ENCODE peak calls at places on chromosomes 7 and 10, in six cellular contexts. V, F, K, B, Y and M are unnamed samples.

GRCh38 chr7:115047968-115048720 is 126.2 kb downstream of the MDFIC start:
- DNase-seq in V (no peak), B (no peak), F (no peak), Y (no peak), K (no peak), M (no peak)

GRCh38 chr7:33901199-33901598 is 4.1 kb upstream of the BMPER start:
- DNase-seq in F (no peak), B (no peak), Y (no peak), K (no peak), V (no peak), M (no peak)

GRCh38 chr7:155276032-155276799 is 21.5 kb upstream of the INSIG1 start:
- DNase-seq in V (no peak), B (no peak), Y (no peak), F (no peak), K (no peak), M (no peak)

GRCh38 chr7:47460251-47460989 is 121.5 kb downstream of the TNS3 start:
- DNase-seq in V (peak), Y (no peak), K (no peak), B (no peak), F (no peak), M (no peak)

GRCh38 chr10:17428096-17428615 is 26.2 kb downstream of the ST8SIA6 start:
- DNase-seq in Y (no peak), B (no peak), V (no peak), K (no peak), F (no peak), M (no peak)

GRCh38 chr7:135995751-135996150 is 18.6 kb upstream of the MTPN start:
- DNase-seq in Y (no peak), K (no peak), V (no peak), F (no peak), B (no peak), M (no peak)

GRCh38 chr10:11154809-11155208 is 137.1 kb downstream of the CELF2 start:
- DNase-seq in Y (no peak), F (no peak), K (no peak), B (no peak), V (no peak), M (no peak)

GRCh38 chr10:122082616-122083477 is 93.9 kb downstream of the TACC2 start:
- DNase-seq in B (no peak), Y (no peak), K (no peak), F (no peak), V (no peak), M (no peak)

GRCh38 chr7:54989826-54990225 is 29.0 kb upstream of the EGFR start:
- DNase-seq in V (no peak), B (no peak), F (no peak), Y (no peak), K (no peak), M (no peak)

GRCh38 chr10:89210794-89211425 is 3.8 kb upstream of the CH25H start:
- DNase-seq in F (no peak), Y (no peak), K (no peak), B (no peak), V (no peak), M (no peak)

GRCh38 chr7:44882899-44883298 is 2.4 kb downstream of the PURB start:
- DNase-seq in B (no peak), K (no peak), F (no peak), Y (no peak), V (no peak), M (no peak)

GRCh38 chr7:34463830-34464229 is 194.2 kb upstream of the NPSR1 start:
- DNase-seq in K (peak), F (no peak), B (no peak), Y (no peak), V (no peak), M (no peak)

GRCh38 chr7:41573881-41574280 is 129.0 kb downstream of the INHBA start:
- DNase-seq in B (no peak), F (no peak), Y (no peak), V (no peak), K (no peak), M (no peak)

GRCh38 chr7:108094933-108095710 is 35.0 kb downstream of the LAMB4 start:
- DNase-seq in B (no peak), Y (no peak), K (no peak), V (no peak), F (no peak), M (peak)

GRCh38 chr10:1739751-1740150 is 2.4 kb upstream of the ADARB2 start:
- DNase-seq in K (no peak), B (peak), Y (no peak), F (no peak), V (no peak), M (no peak)

GRCh38 chr7:127850195-127850594 is 181.0 kb downstream of the LRRC4 start:
- DNase-seq in Y (no peak), K (no peak), B (no peak), F (no peak), V (no peak), M (no peak)

GRCh38 chr7:87344446-87344845 is 1.0 kb upstream of the CROT start:
- DNase-seq in F (no peak), V (no peak), Y (no peak), B (no peak), K (no peak), M (no peak)

GRCh38 chr10:70592746-70593512 is 9.6 kb downstream of the PRF1 start:
- DNase-seq in B (no peak), V (no peak), F (no peak), K (no peak), Y (no peak), M (no peak)

GRCh38 chr10:12250181-12250580 is 54.2 kb downstream of the CDC123 start:
- DNase-seq in F (no peak), K (no peak), B (no peak), V (no peak), Y (no peak), M (no peak)

GRCh38 chr10:12252882-12253546 is 57.0 kb downstream of the CDC123 start:
- DNase-seq in Y (peak), K (no peak), F (no peak), B (no peak), V (peak), M (peak)

GRCh38 chr10:12255048-12255447 is 59.1 kb downstream of the CDC123 start:
- DNase-seq in K (no peak), F (no peak), Y (no peak), B (no peak), V (no peak), M (no peak)

DNA sequence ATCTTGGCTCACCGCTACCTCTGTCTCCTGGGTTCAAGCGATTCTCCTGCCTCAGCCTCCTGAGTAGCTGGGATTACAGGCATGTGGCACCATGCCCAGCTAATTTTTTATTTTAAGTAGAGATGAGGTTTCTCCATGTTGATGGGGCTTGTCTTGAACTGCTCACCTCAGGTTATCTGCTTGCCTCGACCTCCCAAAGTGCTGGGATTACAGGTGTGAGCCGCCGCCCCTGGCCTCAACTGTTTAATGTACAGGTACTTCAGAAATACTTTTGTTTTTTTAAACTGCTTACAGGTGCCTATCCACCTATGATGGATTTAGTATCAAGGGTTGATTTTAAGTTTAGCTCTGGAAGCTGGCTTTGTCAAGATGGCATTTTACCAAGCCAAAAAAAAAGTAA is 55.6 kb downstream of the CDC123 start:
- DNase-seq in Y (no peak), K (no peak), F (no peak), B (no peak), V (no peak), M (no peak)
- TF ChIP-seq CTCF in Y (no peak), K (no peak), F (no peak), B (no peak), V (no peak), M (no peak)

DNA sequence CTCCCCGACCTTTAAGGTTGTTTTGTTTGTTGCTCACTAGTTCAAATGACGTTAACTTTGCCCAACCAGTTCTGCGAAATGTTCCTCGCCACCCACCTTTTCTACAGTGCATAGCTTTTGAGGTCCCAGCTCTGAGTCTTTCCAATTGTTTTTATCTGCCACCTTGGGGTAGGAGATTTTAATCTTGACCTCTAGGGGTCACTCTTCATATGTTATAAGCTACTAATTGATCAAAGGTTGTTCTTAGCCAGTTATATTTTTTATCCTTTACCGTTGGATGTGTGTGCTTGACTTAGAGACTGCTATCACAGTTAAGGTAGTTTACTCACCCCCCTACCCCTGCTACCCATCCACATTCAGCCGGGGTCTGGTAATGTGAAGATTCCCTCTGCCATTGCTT is 372.4 kb downstream of the SUGCT start:
- DNase-seq in B (no peak), F (no peak), Y (no peak), V (no peak), K (no peak), M (no peak)
- TF ChIP-seq CTCF in B (no peak), F (peak), Y (peak), V (no peak), K (no peak), M (no peak)

GRCh38 chr10:64859911-64860310 is 1338.7 kb downstream of the REEP3 start:
- DNase-seq in K (no peak), V (no peak), F (no peak), B (no peak), Y (no peak), M (no peak)
- TF ChIP-seq CTCF in K (no peak), V (no peak), F (no peak), B (no peak), Y (no peak), M (no peak)

DNA sequence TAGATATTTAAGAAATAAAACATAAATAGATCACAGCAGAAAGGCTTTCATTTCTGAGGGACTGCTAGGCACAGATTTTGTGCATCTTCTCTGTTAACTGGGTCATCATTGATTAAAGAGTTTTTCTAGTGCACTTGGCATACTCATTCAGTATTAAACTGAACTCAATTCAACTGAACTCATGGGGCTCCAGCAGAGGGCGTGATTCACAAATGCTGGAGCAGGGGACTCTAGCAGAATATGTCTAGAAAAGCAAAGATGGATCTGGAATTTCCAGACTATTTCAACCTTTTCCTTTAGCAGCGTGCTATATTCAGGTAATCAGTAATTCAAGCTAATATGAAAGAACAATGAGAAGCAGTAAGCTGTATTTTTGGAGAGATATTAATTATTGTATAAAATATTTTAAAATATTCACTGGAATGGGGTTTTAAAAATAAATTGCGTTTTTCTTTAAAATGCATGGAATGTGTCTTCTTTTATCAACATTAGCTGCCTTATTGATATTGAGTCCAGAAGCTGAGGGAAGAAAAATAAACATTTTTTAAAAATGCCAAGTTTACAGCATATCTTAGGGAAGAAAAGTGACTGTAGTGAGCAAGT is 296.8 kb upstream of the CACNA2D1 start:
- DNase-seq in V (peak), B (no peak), K (no peak), Y (peak), F (no peak), M (peak)
- TF ChIP-seq CTCF in V (peak), B (peak), K (peak), Y (peak), F (peak), M (peak)

GRCh38 chr10:32139223-32140073 is 83.2 kb upstream of the KIF5B start:
- DNase-seq in Y (peak), F (no peak), V (no peak), B (no peak), K (peak), M (no peak)
- TF ChIP-seq CTCF in Y (no peak), F (no peak), V (no peak), B (no peak), K (peak), M (no peak)

DNA sequence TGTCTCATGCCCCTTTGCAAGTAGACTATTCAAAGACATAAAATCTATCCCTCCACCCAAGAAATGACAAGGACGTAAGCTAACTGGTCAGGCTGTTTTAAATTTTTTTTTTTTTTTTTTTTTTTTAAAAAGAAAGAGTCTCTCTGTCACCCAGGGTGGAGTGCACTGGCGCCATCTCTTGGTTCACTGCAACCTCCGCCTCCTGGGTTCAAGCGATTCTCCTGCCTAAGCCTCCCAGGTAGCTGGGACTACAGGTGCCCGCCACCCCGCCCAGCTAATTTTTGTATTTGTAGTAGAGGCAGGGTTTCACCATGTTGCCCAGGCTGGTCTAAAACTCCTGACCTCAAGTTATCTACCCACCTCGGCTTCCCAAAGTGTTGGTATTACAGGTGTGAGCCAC is 11.2 kb downstream of the TRA2A start:
- DNase-seq in K (no peak), V (peak), B (no peak), Y (peak), F (no peak), M (peak)
- TF ChIP-seq CTCF in K (peak), V (no peak), B (no peak), Y (no peak), F (no peak), M (peak)